ENCODE peak calls at places on chromosomes 12 and 14, in four cellular contexts. U is activated CD4-positive, alpha-beta T cell treated with anti-CD3 and anti-CD28 coated beads for 1 hour; C is HTR-8/SVneo; G is heart right ventricle. Q is an unnamed sample.

GRCh38 chr14:104436047-104436531 is 143.5 kb upstream of the C14orf180 start:
- DNase-seq in C (no peak), U (no peak), G (peak), Q (no peak)

GRCh38 chr14:22319526-22320352 is 269.3 kb downstream of the DAD1 start:
- DNase-seq in U (no peak), G (peak), C (no peak), Q (peak)

GRCh38 chr14:68675233-68675577 is 117.7 kb downstream of the ZFP36L1 start:
- DNase-seq in U (no peak), G (no peak), C (no peak), Q (no peak)

GRCh38 chr12:65248656-65249633 is 29.5 kb upstream of the MSRB3 start:
- DNase-seq in U (no peak), C (no peak), G (no peak), Q (no peak)

GRCh38 chr12:121668750-121669524 is 517 bp downstream of the MORN3 start:
- DNase-seq in C (no peak), U (peak), G (no peak), Q (peak)

GRCh38 chr14:104192146-104192882 is 53.9 kb downstream of the KIF26A start:
- DNase-seq in G (no peak), U (no peak), C (no peak), Q (no peak)

GRCh38 chr14:39417014-39417413 is 15.2 kb downstream of the FBXO33 start:
- DNase-seq in C (no peak), U (no peak), G (peak), Q (no peak)

GRCh38 chr14:78173266-78174001 is 3.3 kb downstream of the NRXN3 start:
- DNase-seq in U (no peak), C (no peak), G (no peak), Q (no peak)

GRCh38 chr12:127594351-127594970 is 672.5 kb upstream of the TMEM132C start:
- DNase-seq in U (no peak), G (no peak), C (no peak), Q (no peak)

GRCh38 chr12:93823616-93824410 is 146.6 kb downstream of the CRADD start:
- DNase-seq in U (no peak), G (no peak), C (no peak), Q (no peak)

GRCh38 chr12:24600559-24600958 is 348.3 kb downstream of the BCAT1 start:
- DNase-seq in C (no peak), G (no peak), U (no peak), Q (peak)

GRCh38 chr14:93045211-93045674 is 70.5 kb downstream of the ITPK1 start:
- DNase-seq in U (no peak), G (no peak), C (no peak), Q (no peak)

GRCh38 chr14:71317385-71318096 is 410.3 kb downstream of the PCNX1 start:
- DNase-seq in G (no peak), C (no peak), U (no peak), Q (no peak)

GRCh38 chr12:47736877-47737676 is 11.8 kb upstream of the ENDOU start:
- DNase-seq in U (no peak), G (peak), C (no peak), Q (no peak)

GRCh38 chr12:107236824-107237467 is 143.6 kb upstream of the CRY1 start:
- DNase-seq in G (no peak), C (peak), U (no peak), Q (no peak)

GRCh38 chr14:100321473-100322137 is 1.5 kb upstream of the SLC25A47 start:
- DNase-seq in G (no peak), U (no peak), C (no peak), Q (no peak)

GRCh38 chr14:91732859-91733477 is 1.1 kb upstream of the CATSPERB start:
- DNase-seq in C (no peak), G (no peak), U (no peak), Q (no peak)

GRCh38 chr12:103840881-103841689 is at the start of gene NT5DC3:
- DNase-seq in C (peak), U (peak), G (peak), Q (peak)

GRCh38 chr12:59030415-59030814 is 110.1 kb upstream of the LRIG3 start:
- DNase-seq in G (no peak), U (no peak), C (no peak), Q (no peak)

GRCh38 chr12:104172564-104172935 is 34.5 kb upstream of the NFYB start:
- DNase-seq in U (no peak), C (no peak), G (no peak), Q (no peak)

GRCh38 chr12:69894800-69895199 is 69.8 kb downstream of the MYRFL start:
- DNase-seq in G (no peak), C (no peak), U (no peak), Q (no peak)

Q was measured in NAMALWA.